ENCODE peak calls at places on chromosomes 12 and 14, in four cellular contexts. N is caudate nucleus, D is neural progenitor cell, J is endodermal cell. B is an unnamed sample.

GRCh38 chr12:115572440-115572839 is 705.1 kb downstream of the MED13L start:
- DNase-seq in N (no peak), D (no peak), J (no peak), B (no peak)

GRCh38 chr12:7832059-7832696 is 40.5 kb downstream of the SLC2A14 start:
- DNase-seq in J (peak), N (no peak), D (peak), B (no peak)

GRCh38 chr12:103813426-103813825 is 27.6 kb downstream of the NT5DC3 start:
- DNase-seq in J (no peak), N (no peak), D (no peak), B (no peak)

GRCh38 chr14:58465425-58465824 is 37.9 kb downstream of the KIAA0586 start:
- DNase-seq in N (no peak), J (no peak), D (no peak), B (no peak)

GRCh38 chr12:6921996-6922935 is 5.5 kb upstream of the ATN1 start:
- DNase-seq in N (no peak), D (no peak), J (no peak), B (no peak)

GRCh38 chr12:72110814-72111615 is 161.2 kb upstream of the TRHDE start:
- DNase-seq in J (no peak), N (no peak), D (no peak), B (no peak)

GRCh38 chr14:88380405-88380804 is 5.1 kb upstream of the SPATA7 start:
- DNase-seq in J (peak), N (no peak), D (no peak), B (no peak)

GRCh38 chr14:105452963-105453362 is 21.7 kb upstream of the CRIP2 start:
- DNase-seq in D (no peak), N (no peak), J (no peak), B (no peak)

GRCh38 chr14:94026173-94026885 is at the start of gene OTUB2:
- DNase-seq in D (peak), J (peak), N (peak), B (peak)

GRCh38 chr12:112130461-112130998 is 5.2 kb downstream of the TRAFD1 start:
- DNase-seq in N (no peak), D (no peak), J (no peak), B (no peak)

GRCh38 chr14:88468396-88468795 is 82.9 kb downstream of the SPATA7 start:
- DNase-seq in D (no peak), J (no peak), N (no peak), B (no peak)

GRCh38 chr12:63325757-63326156 is 174.8 kb upstream of the AVPR1A start:
- DNase-seq in J (no peak), N (no peak), D (no peak), B (no peak)

GRCh38 chr12:115667116-115667515 is 610.4 kb downstream of the MED13L start:
- DNase-seq in N (no peak), D (peak), J (no peak), B (no peak)

GRCh38 chr14:96221109-96221650 is 16.5 kb downstream of the BDKRB2 start:
- DNase-seq in J (no peak), N (no peak), D (no peak), B (no peak)

GRCh38 chr12:64716373-64716772 is 42.8 kb downstream of the GNS start:
- DNase-seq in J (no peak), N (no peak), D (no peak), B (no peak)

GRCh38 chr12:49832836-49833421 is 4.7 kb upstream of the NCKAP5L start:
- DNase-seq in D (no peak), J (no peak), N (no peak), B (no peak)

GRCh38 chr12:92886131-92886530 is 43.0 kb downstream of the EEA1 start:
- DNase-seq in N (no peak), J (no peak), D (no peak), B (no peak)

GRCh38 chr12:6197996-6198395 is 2.2 kb upstream of the CD9 start:
- DNase-seq in J (peak), N (no peak), D (peak), B (no peak)

GRCh38 chr12:29228474-29229157 is 79.5 kb downstream of the FAR2 start:
- DNase-seq in N (no peak), J (peak), D (no peak), B (no peak)

GRCh38 chr14:100898465-100898864 is 5.1 kb downstream of the RTL1 start:
- DNase-seq in N (no peak), J (peak), D (no peak), B (no peak)

GRCh38 chr12:52929538-52929937 is 19.4 kb upstream of the KRT18 start:
- DNase-seq in N (no peak), D (no peak), J (peak), B (no peak)

DNA sequence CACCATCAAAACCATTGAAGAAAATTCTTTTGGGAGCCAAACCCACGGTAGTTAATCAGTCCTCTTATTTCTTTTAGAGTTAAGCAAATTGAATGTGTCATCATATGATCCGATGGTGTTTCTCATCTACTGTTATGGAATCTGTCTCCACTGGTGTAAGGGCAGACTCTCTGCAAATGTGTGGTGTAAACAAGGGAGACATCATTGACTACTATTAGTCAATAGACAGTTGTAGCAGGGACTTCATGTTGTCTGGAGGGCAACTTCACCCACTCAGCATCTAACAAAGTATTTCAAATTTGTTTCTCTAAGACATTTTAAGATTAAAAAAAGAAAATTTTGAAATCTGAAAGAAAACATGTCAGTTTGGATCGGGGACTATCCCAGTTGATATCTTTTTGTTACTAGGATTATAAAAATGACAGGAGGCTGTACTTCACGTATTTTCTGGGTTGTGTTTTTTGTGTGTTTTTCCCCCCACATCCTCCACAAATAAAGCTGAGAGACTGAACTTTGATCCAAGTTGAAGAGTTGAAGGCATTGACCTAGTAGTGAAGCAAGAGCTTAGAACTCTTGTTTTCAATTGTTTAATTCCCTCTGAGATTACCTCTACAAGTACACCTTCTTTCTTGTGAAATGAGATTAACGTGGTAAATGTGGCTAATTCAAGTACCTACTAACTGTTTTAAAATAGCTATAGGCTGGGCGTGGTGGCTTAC is 4.0 kb downstream of the GOLGA5 start:
- DNase-seq in N (no peak), J (no peak), D (no peak), B (no peak)
- H3K27ac ChIP-seq in N (no peak), J (no peak), D (no peak), B (no peak)

DNA sequence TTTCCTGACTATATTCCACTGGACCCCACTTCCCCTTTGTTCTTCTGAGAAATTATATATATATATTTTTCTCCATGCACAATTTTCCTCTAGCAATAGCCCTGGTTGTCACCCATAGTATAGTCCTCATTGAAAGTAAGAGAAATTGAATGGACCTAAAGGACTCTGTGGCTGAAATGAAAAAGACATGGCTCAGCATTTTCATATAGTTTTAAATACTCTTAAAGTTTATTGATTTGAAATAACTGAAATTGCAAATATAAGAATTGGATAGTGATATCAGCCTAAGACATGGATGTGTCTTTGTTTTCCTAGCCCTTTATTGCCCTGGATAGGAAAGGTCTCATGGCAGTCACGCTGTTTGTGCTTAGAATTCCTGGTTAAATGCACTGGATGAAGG is 113.8 kb downstream of the ANO6 start:
- DNase-seq in N (no peak), D (no peak), J (no peak), B (no peak)
- H3K27ac ChIP-seq in N (no peak), D (no peak), J (no peak), B (no peak)

DNA sequence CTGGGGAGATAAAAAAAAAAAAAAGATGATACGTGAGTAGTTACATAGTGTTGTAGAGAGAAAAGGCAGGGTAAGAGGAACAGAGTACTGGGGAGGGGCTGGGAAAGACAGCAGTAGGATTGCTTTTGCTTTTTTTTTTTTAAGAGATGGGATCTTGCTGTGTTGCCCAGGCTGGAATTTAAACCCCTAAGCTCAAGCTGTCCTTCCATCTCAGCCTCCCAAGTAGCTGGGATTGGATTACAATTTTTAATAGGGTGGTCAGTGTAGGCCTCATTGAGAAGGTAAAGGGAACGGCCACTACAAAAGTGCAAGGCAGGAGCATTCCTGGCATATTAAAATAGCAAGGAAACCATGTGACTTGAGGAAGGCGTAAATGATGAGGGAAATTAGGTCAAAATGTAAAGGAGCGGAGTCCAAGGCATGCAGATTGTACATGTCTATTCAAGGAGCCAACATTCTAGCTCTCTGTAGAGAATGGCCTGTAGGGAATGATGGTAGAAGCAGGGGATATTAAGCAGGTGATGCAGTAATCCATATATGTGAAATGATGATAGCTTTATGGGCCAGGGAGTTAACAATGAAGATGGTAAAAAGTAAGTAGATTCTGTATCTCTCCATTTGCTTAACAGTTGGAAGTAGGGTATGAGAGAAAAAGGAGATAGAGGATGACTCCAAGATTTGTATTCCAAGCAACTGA is 33.2 kb downstream of the ARHGAP5 start:
- DNase-seq in J (no peak), N (no peak), D (no peak), B (no peak)
- H3K27ac ChIP-seq in J (no peak), N (no peak), D (no peak), B (no peak)

DNA sequence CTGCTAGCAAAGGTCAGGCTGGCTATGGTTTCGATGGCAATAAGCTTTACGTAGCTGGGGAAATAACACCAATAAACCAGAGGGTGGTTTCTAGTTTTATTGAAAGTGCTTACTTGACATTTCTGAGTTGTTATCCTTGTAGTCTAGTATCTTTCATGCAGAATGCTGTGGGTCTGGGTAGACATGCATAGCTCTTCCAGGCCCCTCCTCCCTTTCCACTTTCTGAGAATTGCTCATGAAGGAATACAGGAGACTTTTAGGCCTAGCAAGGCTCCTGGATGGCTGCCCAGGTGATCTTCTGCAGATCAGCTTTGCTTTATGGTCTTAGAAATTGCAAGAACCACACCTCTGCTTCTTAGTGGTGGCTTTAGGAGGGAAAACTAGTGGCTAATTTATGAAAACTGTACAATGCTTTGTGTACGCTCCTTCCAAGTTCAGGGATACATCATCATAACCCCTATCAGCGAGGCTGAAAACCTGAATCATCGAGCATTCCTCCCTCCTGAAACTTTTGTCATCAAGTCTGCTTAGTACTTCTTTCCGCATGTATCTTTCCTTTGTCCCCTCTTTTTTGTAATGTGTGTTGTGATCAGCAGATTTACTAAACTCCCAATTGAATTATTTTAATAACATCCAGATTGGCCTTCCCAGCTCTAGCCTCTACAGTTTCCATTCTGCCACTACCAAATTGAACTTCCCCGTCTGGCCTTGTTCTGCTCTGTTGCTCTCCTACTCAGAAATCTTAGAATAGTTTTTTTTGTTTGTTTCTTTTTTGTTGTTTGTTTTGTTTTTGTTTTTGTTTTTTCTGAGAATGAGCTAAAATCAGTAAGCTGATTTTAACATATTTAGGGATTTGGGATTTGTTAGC is 473.1 kb downstream of the RAD51B start:
- DNase-seq in N (no peak), D (no peak), J (no peak), B (no peak)
- H3K27ac ChIP-seq in N (no peak), D (no peak), J (no peak), B (no peak)

GRCh38 chr12:21881950-21882349 is 59.3 kb downstream of the ABCC9 start:
- DNase-seq in D (no peak), J (no peak), N (peak), B (no peak)
- H3K27ac ChIP-seq in D (no peak), J (no peak), N (peak), B (no peak)

DNA sequence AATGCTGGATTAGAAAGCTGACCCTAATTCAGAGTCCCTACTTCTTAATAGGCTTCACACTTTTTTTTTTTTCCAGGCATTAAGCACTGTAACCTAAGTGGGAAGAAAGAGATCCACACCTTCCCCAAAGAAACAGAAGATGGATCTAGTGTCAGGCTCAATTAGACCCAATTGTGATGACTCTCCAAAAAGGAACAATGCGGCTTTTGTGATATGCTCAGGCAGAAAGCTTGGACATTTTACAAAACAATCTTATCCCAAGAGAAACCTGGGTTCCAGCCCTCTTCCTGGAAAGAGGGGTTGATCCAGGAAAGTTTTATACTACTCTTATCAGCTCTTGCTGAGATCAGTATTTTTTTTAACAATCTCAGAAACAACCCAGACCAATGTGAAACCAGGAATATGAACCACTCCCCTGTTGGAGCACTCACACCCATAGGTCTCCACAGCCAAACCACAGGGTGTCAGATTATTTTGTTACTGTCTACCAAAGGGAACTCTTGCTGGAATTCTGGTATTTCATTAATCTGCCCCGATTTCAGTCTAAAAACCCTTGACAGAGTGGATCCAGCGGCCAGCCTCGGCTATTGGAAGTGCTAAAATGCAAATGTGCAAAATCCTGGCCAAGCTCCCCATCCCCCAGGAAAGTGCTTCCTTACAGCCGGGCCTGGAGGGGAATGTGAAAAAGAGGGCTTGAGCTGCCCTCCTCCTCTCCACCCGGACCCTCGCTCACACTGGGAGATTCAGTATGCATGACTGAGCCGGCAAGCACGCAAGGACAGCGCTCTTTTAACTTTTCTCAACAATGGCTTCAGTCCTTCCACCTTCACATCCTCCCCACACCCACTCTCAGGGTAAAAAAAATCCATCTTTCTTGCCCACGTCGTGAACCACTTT is 4.0 kb downstream of the FBXL14 start:
- DNase-seq in D (peak), N (peak), J (peak), B (peak)
- H3K27ac ChIP-seq in D (peak), N (peak), J (peak), B (peak)

DNA sequence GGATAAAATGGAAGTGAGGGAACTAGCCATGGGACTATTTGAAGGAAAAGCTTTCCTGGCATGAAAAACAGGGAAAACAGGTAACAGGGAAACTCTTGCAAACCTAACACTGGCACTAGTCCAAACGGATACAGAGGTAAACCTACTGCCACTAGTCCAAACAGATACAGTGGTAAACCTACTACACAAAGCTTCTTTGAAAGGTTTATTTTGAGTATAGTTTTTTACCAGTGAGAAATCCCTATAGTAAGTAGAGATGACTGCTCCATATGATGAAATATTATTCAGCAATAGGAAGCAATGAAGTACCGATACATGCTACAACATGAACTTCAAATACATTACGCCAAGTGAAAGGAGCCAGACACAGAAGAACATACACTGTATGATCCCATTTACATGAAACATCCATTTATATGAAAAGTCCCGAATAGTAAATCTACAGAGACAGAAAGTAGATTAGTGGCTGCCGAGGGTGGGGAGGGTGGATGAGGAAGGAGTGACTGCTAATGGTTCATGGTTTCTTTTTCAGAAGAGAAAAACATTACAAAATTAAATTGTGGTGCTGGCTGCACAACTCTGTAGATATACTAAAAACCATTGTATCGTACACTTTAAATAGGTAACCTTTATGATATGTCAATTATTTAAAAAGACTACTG is 25.5 kb downstream of the SPTLC2 start:
- DNase-seq in J (no peak), D (no peak), N (no peak), B (no peak)
- H3K27ac ChIP-seq in J (no peak), D (no peak), N (no peak), B (no peak)

GRCh38 chr12:95805864-95806669 is 15.5 kb upstream of the NTN4 start:
- DNase-seq in J (no peak), N (no peak), D (no peak), B (no peak)

GRCh38 chr12:95809000-95809680 is 18.6 kb upstream of the NTN4 start:
- DNase-seq in J (no peak), N (no peak), D (no peak), B (no peak)

GRCh38 chr12:95808146-95808545 is 17.6 kb upstream of the NTN4 start:
- DNase-seq in N (no peak), D (no peak), J (no peak), B (no peak)

GRCh38 chr12:95815635-95816212 is 25.2 kb upstream of the NTN4 start:
- DNase-seq in J (no peak), D (no peak), N (no peak), B (no peak)

DNA sequence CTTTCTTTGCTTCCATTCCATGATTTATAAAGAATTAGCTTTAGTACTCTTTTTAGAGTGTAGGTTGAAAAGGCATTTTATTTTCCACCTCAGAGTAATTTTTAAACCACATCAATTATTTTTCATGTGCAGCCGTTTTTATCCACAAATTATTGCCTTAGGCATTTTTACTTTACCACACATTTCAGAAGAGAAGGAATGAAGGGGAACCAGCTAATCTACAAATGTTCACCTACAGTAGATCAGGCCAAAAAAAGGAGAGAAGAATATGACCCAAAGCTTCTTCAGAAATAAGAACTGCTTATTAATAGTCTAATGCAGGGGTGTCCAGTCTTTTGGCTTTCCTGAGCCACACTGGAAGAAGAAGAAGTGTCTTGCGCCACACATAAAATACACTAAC is 19.8 kb upstream of the NTN4 start:
- DNase-seq in J (no peak), N (no peak), D (no peak), B (no peak)
- H3K27ac ChIP-seq in J (no peak), N (no peak), D (no peak), B (no peak)

GRCh38 chr14:64720190-64720589 is 16.0 kb downstream of the PLEKHG3 start:
- DNase-seq in J (peak), D (no peak), N (no peak), B (no peak)
- H3K27ac ChIP-seq in J (no peak), D (no peak), N (peak), B (peak)